ENCODE peak calls at places on chromosome 12, in five cellular contexts. One of them, this sample, is unnamed. For H3K4me1, the result is how much of the 10 kb centered on the place peaks cover.

GRCh38 chr12:104177663-104178501 is 37.7 kb upstream of the TXNRD1 start:
- DNase-seq in Peyer's patch: peak
- DNase-seq in CD4-positive, alpha-beta memory T cell: no peak
- DNase-seq in mammary epithelial cell: peak
- DNase-seq in GM23338: no peak
- DNase-seq in this sample: peak

GRCh38 chr12:45231515-45232145 is 15.7 kb downstream of the ANO6 start:
- DNase-seq in mammary epithelial cell: peak
- DNase-seq in CD4-positive, alpha-beta memory T cell: no peak
- DNase-seq in GM23338: no peak
- DNase-seq in Peyer's patch: no peak
- DNase-seq in this sample: no peak

GRCh38 chr12:56377310-56377988 is 14.8 kb upstream of the APOF start:
- DNase-seq in Peyer's patch: no peak
- DNase-seq in mammary epithelial cell: peak
- DNase-seq in CD4-positive, alpha-beta memory T cell: no peak
- DNase-seq in GM23338: peak
- DNase-seq in this sample: no peak

GRCh38 chr12:3885179-3886094 is 12.2 kb upstream of the PARP11 start:
- DNase-seq in CD4-positive, alpha-beta memory T cell: peak
- DNase-seq in Peyer's patch: no peak
- DNase-seq in mammary epithelial cell: peak
- DNase-seq in GM23338: peak
- DNase-seq in this sample: peak

GRCh38 chr12:113186033-113186365 is 478 bp downstream of the RITA1 start:
- DNase-seq in CD4-positive, alpha-beta memory T cell: no peak
- DNase-seq in Peyer's patch: no peak
- DNase-seq in mammary epithelial cell: no peak
- DNase-seq in GM23338: no peak
- DNase-seq in this sample: peak

GRCh38 chr12:39660101-39660500 is 40.5 kb upstream of the ABCD2 start:
- DNase-seq in CD4-positive, alpha-beta memory T cell: no peak
- DNase-seq in Peyer's patch: no peak
- DNase-seq in GM23338: peak
- DNase-seq in mammary epithelial cell: no peak
- DNase-seq in this sample: no peak

GRCh38 chr12:104519190-104519857 is 62.6 kb downstream of the CHST11 start:
- DNase-seq in mammary epithelial cell: no peak
- DNase-seq in GM23338: no peak
- DNase-seq in CD4-positive, alpha-beta memory T cell: peak
- DNase-seq in Peyer's patch: no peak
- DNase-seq in this sample: peak

GRCh38 chr12:22539055-22539454 is 5.3 kb downstream of the C2CD5 start:
- DNase-seq in mammary epithelial cell: no peak
- DNase-seq in CD4-positive, alpha-beta memory T cell: no peak
- DNase-seq in Peyer's patch: no peak
- DNase-seq in GM23338: no peak
- DNase-seq in this sample: no peak

GRCh38 chr12:112627851-112628250 is 163.7 kb upstream of the RPH3A start:
- DNase-seq in Peyer's patch: no peak
- DNase-seq in GM23338: no peak
- DNase-seq in CD4-positive, alpha-beta memory T cell: no peak
- DNase-seq in mammary epithelial cell: no peak
- DNase-seq in this sample: no peak

GRCh38 chr12:6766651-6767300 is 613 bp downstream of the PTMS start:
- DNase-seq in GM23338: peak
- DNase-seq in Peyer's patch: peak
- DNase-seq in CD4-positive, alpha-beta memory T cell: peak
- DNase-seq in mammary epithelial cell: peak
- DNase-seq in this sample: peak

GRCh38 chr12:109098671-109099070 is 1.3 kb downstream of the UNG start:
- DNase-seq in mammary epithelial cell: peak
- DNase-seq in CD4-positive, alpha-beta memory T cell: no peak
- DNase-seq in Peyer's patch: no peak
- DNase-seq in GM23338: no peak
- DNase-seq in this sample: no peak

GRCh38 chr12:78918221-78918620 is 53.6 kb downstream of the SYT1 start:
- DNase-seq in CD4-positive, alpha-beta memory T cell: no peak
- DNase-seq in Peyer's patch: no peak
- DNase-seq in GM23338: no peak
- DNase-seq in mammary epithelial cell: no peak
- DNase-seq in this sample: no peak

GRCh38 chr12:53211476-53212381 is 4.7 kb upstream of the ITGB7 start:
- DNase-seq in Peyer's patch: peak
- DNase-seq in CD4-positive, alpha-beta memory T cell: no peak
- DNase-seq in GM23338: peak
- DNase-seq in mammary epithelial cell: no peak
- DNase-seq in this sample: no peak

GRCh38 chr12:52187640-52188039 is 4.2 kb downstream of the KRT80 start:
- DNase-seq in mammary epithelial cell: no peak
- DNase-seq in GM23338: no peak
- DNase-seq in CD4-positive, alpha-beta memory T cell: no peak
- DNase-seq in Peyer's patch: no peak
- DNase-seq in this sample: no peak
- H3K4me1 ChIP-seq in mammary epithelial cell: half or more
- H3K4me1 ChIP-seq in GM23338: under half
- H3K4me1 ChIP-seq in CD4-positive, alpha-beta memory T cell: under half
- H3K4me1 ChIP-seq in Peyer's patch: under half
- H3K4me1 ChIP-seq in this sample: under half

DNA sequence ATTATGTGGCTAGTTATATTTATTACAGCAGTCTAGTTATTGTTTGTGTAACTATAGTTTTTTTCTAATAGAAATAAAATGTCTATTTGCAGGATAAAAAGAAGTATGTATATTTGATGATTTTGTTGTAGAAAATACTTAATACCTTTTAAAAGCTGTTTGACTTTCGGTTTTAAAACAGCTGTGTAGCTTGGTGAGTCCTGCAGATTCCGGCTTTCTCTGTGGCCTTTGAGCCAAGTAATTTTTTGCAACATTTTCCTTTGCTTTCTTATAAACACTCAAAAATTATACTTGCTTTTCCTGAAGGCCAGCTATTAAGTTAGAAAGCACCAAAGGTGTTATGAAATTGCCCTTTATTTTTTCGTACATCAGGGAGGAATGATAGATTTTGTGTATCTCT is 63.5 kb downstream of the CRADD start:
- DNase-seq in mammary epithelial cell: no peak
- DNase-seq in CD4-positive, alpha-beta memory T cell: no peak
- DNase-seq in GM23338: peak
- DNase-seq in Peyer's patch: no peak
- DNase-seq in this sample: peak
- H3K27ac ChIP-seq in mammary epithelial cell: peak
- H3K27ac ChIP-seq in CD4-positive, alpha-beta memory T cell: no peak
- H3K27ac ChIP-seq in GM23338: peak
- H3K27ac ChIP-seq in Peyer's patch: peak
- H3K27ac ChIP-seq in this sample: no peak

GRCh38 chr12:122944588-122944987 is 21.7 kb downstream of the ABCB9 start:
- DNase-seq in GM23338: no peak
- DNase-seq in Peyer's patch: no peak
- DNase-seq in mammary epithelial cell: peak
- DNase-seq in CD4-positive, alpha-beta memory T cell: no peak
- DNase-seq in this sample: peak
- H3K4me1 ChIP-seq in GM23338: under half
- H3K4me1 ChIP-seq in Peyer's patch: under half
- H3K4me1 ChIP-seq in mammary epithelial cell: half or more
- H3K4me1 ChIP-seq in CD4-positive, alpha-beta memory T cell: under half
- H3K4me1 ChIP-seq in this sample: under half

GRCh38 chr12:2826721-2827515 is 7.9 kb downstream of the NRIP2 start:
- DNase-seq in CD4-positive, alpha-beta memory T cell: no peak
- DNase-seq in GM23338: no peak
- DNase-seq in mammary epithelial cell: no peak
- DNase-seq in Peyer's patch: no peak
- DNase-seq in this sample: no peak

GRCh38 chr12:2824541-2824940 is 10.3 kb downstream of the NRIP2 start:
- DNase-seq in CD4-positive, alpha-beta memory T cell: no peak
- DNase-seq in mammary epithelial cell: no peak
- DNase-seq in Peyer's patch: no peak
- DNase-seq in GM23338: no peak
- DNase-seq in this sample: no peak

GRCh38 chr12:2823483-2823882 is 11.0 kb downstream of the ITFG2 start:
- DNase-seq in GM23338: no peak
- DNase-seq in CD4-positive, alpha-beta memory T cell: no peak
- DNase-seq in mammary epithelial cell: no peak
- DNase-seq in Peyer's patch: no peak
- DNase-seq in this sample: no peak

GRCh38 chr12:2825133-2825532 is 9.7 kb downstream of the NRIP2 start:
- DNase-seq in GM23338: no peak
- DNase-seq in Peyer's patch: no peak
- DNase-seq in mammary epithelial cell: no peak
- DNase-seq in CD4-positive, alpha-beta memory T cell: no peak
- DNase-seq in this sample: no peak

GRCh38 chr12:2826036-2826435 is 8.8 kb downstream of the NRIP2 start:
- DNase-seq in mammary epithelial cell: no peak
- DNase-seq in GM23338: no peak
- DNase-seq in CD4-positive, alpha-beta memory T cell: no peak
- DNase-seq in Peyer's patch: no peak
- DNase-seq in this sample: no peak
- H3K27ac ChIP-seq in mammary epithelial cell: no peak
- H3K27ac ChIP-seq in GM23338: no peak
- H3K27ac ChIP-seq in CD4-positive, alpha-beta memory T cell: no peak
- H3K27ac ChIP-seq in Peyer's patch: no peak
- H3K27ac ChIP-seq in this sample: no peak

GRCh38 chr12:121219353-121219986 is 9.5 kb downstream of the P2RX4 start:
- DNase-seq in GM23338: no peak
- DNase-seq in CD4-positive, alpha-beta memory T cell: no peak
- DNase-seq in Peyer's patch: no peak
- DNase-seq in mammary epithelial cell: no peak
- DNase-seq in this sample: no peak
- H3K4me1 ChIP-seq in GM23338: under half
- H3K4me1 ChIP-seq in CD4-positive, alpha-beta memory T cell: under half
- H3K4me1 ChIP-seq in Peyer's patch: under half
- H3K4me1 ChIP-seq in mammary epithelial cell: under half
- H3K4me1 ChIP-seq in this sample: under half

This sample was measured in small intestine.